ENCODE peak calls at places on chromosomes 3 and 15, in six cellular contexts. I is IMR-90, V is H1, D is mesendoderm, T is H9, R is neuronal stem cell. A is an unnamed sample.

GRCh38 chr15:78695849-78696248 is 54.8 kb upstream of the CHRNB4 start:
- DNase-seq in I (no peak), V (no peak), D (no peak), T (no peak), R (no peak), A (no peak)

GRCh38 chr3:2465842-2466241 is 367.2 kb downstream of the CNTN4 start:
- DNase-seq in I (no peak), V (no peak), D (no peak), T (no peak), R (no peak), A (no peak)

GRCh38 chr15:76179023-76179422 is 119.2 kb downstream of the TMEM266 start:
- DNase-seq in I (no peak), V (no peak), D (no peak), T (no peak), R (no peak), A (no peak)

GRCh38 chr3:156685752-156686151 is 11.4 kb downstream of the TIPARP start:
- DNase-seq in I (no peak), V (no peak), D (peak; percentile 21), T (no peak), R (no peak), A (peak; percentile 45)

GRCh38 chr3:171458056-171458856 is 1.9 kb downstream of the TNIK start:
- DNase-seq in I (no peak), V (no peak), D (peak; percentile 40), T (peak; percentile 53), R (peak; percentile 12), A (peak; percentile 29)

GRCh38 chr15:40256642-40257235 is 17.9 kb downstream of the PAK6 start:
- DNase-seq in I (peak; percentile 43), V (no peak), D (peak; percentile 66), T (no peak), R (no peak), A (peak; percentile 94)

GRCh38 chr15:69403611-69404010 is 10.5 kb upstream of the KIF23 start:
- DNase-seq in I (peak; percentile 94), V (no peak), D (no peak), T (no peak), R (no peak), A (peak; percentile 81)

GRCh38 chr3:129439381-129439816 is 349 bp downstream of the MBD4 start:
- DNase-seq in I (no peak), V (no peak), D (peak; percentile 42), T (no peak), R (no peak), A (peak; percentile 46)

GRCh38 chr3:45978348-45978747 is 17.3 kb downstream of the FYCO1 start:
- DNase-seq in I (no peak), V (no peak), D (no peak), T (no peak), R (no peak), A (no peak)

GRCh38 chr3:174276826-174277225 is 582.3 kb upstream of the NAALADL2 start:
- DNase-seq in I (no peak), V (no peak), D (no peak), T (no peak), R (no peak), A (no peak)

GRCh38 chr3:72245183-72245811 is 460.3 kb upstream of the PROK2 start:
- DNase-seq in I (no peak), V (no peak), D (no peak), T (no peak), R (no peak), A (no peak)

GRCh38 chr3:10365791-10366190 is 44.9 kb upstream of the SEC13 start:
- DNase-seq in I (peak; percentile 82), V (no peak), D (no peak), T (no peak), R (no peak), A (peak; percentile 62)

GRCh38 chr3:88369767-88370166 is 220.0 kb downstream of the C3orf38 start:
- DNase-seq in I (no peak), V (no peak), D (no peak), T (no peak), R (no peak), A (no peak)

GRCh38 chr3:37324752-37325407 is 150.5 kb upstream of the LRRFIP2 start:
- DNase-seq in I (peak; percentile 19), V (no peak), D (no peak), T (no peak), R (no peak), A (no peak)

GRCh38 chr15:40796041-40796440 is 10.8 kb upstream of the ZFYVE19 start:
- DNase-seq in I (no peak), V (no peak), D (no peak), T (no peak), R (no peak), A (no peak)

GRCh38 chr3:57141719-57142118 is 23.4 kb downstream of the IL17RD start:
- DNase-seq in I (no peak), V (no peak), D (peak; percentile 66), T (no peak), R (no peak), A (no peak)

GRCh38 chr3:121424549-121424948 is 121.2 kb downstream of the POLQ start:
- DNase-seq in I (no peak), V (no peak), D (no peak), T (no peak), R (no peak), A (no peak)

GRCh38 chr3:133532951-133533350 is 40.5 kb upstream of the CDV3 start:
- DNase-seq in I (peak; percentile 81), V (no peak), D (peak; percentile 28), T (no peak), R (no peak), A (peak; percentile 40)

GRCh38 chr15:25268166-25268565 is 170.7 kb downstream of the UBE3A start:
- DNase-seq in I (no peak), V (no peak), D (peak; percentile 46), T (no peak), R (no peak), A (no peak)

GRCh38 chr3:14235003-14235876 is 56.6 kb downstream of the LSM3 start:
- DNase-seq in I (no peak), V (no peak), D (peak; percentile 51), T (no peak), R (no peak), A (peak; percentile 38)

GRCh38 chr3:19432679-19433078 is 284.4 kb downstream of the KCNH8 start:
- DNase-seq in I (no peak), V (no peak), D (no peak), T (no peak), R (no peak), A (no peak)

GRCh38 chr3:156776871-156777270 is 49.3 kb upstream of the LEKR1 start:
- DNase-seq in I (no peak), V (no peak), D (no peak), T (no peak), R (no peak), A (no peak)

GRCh38 chr3:82130056-82130455 is 368.6 kb upstream of the GBE1 start:
- DNase-seq in I (no peak), V (no peak), D (peak; percentile 8), T (no peak), R (no peak), A (no peak)

DNA sequence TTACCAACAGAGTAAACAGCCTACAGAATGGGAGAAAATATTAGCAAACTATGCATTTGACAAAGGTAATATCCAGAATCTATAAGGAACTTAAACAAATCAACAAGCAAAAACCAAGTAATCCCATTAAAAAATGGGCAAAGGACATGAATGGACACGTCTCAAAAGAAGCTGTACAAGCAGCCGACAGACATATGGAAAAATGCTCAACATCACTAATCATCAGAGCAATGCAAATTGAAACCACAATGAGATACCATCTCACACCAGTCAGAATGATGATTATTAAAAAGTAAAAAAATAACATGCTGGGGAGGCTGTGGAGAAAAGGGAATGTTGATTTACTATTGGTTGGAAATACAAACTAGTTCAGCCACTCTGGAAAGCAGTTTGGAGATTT is 30.7 kb upstream of the PPM1L start:
- DNase-seq in I (no peak), V (no peak), D (no peak), T (no peak), R (no peak), A (no peak)
- H2BK15ac ChIP-seq in I (no peak overlapping the region), V (no peak overlapping the region), D (no peak overlapping the region), T (no peak overlapping the region), R (no peak overlapping the region), A (no peak overlapping the region)

DNA sequence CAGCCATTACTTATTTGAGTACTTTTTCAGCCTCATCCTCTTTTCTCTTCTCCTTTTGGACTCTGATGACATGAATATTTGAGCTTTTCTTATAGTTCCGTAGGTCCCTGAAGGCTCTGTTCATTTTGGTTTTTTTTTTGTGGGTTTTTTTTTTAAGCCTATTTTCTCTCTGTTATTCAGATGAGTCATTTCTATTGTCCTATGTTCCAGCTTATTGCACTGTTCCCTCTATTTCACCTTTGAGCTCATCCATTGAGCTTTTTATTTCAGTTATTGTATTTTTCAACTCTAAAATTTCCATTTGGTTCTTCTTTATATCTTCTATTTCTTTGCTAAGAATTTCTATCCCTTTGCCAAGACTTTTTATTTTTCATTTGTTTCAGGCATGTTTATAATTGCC is 7.2 kb upstream of the MGLL start:
- DNase-seq in I (no peak), V (no peak), D (no peak), T (no peak), R (no peak), A (no peak)
- H2BK15ac ChIP-seq in I (no peak overlapping the region), V (no peak overlapping the region), D (no peak overlapping the region), T (no peak overlapping the region), R (no peak overlapping the region), A (no peak overlapping the region)

DNA sequence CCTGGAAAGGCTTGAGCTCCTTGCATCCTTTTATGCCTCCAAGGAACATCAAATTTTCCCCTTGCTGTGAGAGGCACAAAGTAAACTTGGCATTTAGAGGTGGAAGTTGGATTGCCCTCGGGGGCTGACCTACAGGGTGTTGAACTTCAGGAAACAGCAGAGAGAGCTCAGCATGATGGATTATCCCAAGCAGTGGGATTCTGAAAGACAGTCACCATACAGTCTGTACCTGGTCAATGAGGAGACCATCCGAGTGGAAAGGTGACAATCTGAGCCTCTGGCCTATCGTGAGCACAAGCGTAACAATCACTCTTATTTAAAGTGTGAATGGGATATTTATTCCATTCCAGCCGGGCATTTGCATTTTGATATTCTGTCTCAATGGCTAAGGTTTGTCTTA is 105.6 kb upstream of the NECTIN3 start:
- DNase-seq in I (no peak), V (no peak), D (no peak), T (no peak), R (no peak), A (no peak)
- H2BK15ac ChIP-seq in I (no peak overlapping the region), V (no peak overlapping the region), D (no peak overlapping the region), T (no peak overlapping the region), R (no peak overlapping the region), A (no peak overlapping the region)

GRCh38 chr3:139318431-139318816 is 25.4 kb upstream of the MRPS22 start:
- DNase-seq in I (no peak), V (no peak), D (no peak), T (no peak), R (no peak), A (no peak)

GRCh38 chr3:139317215-139317614 is 26.6 kb upstream of the MRPS22 start:
- DNase-seq in I (no peak), V (no peak), D (no peak), T (no peak), R (no peak), A (no peak)

GRCh38 chr3:139317660-139318430 is 26.0 kb upstream of the MRPS22 start:
- DNase-seq in I (no peak), V (no peak), D (no peak), T (no peak), R (no peak), A (no peak)

GRCh38 chr3:139319428-139320402 is 24.1 kb upstream of the MRPS22 start:
- DNase-seq in I (no peak), V (peak; percentile 36), D (peak; percentile 77), T (peak; percentile 86), R (no peak), A (no peak)

DNA sequence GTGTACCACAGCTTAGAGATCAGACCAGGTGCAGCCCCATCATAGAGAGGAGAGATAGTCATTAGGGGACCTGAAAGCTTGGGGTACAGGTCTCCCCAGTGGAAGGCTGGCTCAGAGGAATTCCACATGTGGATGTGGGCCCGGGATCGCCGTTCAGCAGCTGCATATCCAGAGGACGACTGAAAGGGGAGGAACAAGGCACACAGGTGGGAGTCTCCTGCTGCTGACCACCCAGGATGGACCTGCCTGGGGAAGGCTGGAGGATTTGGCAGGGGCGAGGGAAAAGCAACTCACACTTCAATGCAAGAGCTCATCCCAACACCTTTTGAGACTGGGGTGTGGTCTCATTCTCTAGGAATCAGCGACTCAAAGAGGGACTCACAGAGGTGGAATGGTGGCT is 25.0 kb upstream of the MRPS22 start:
- DNase-seq in I (no peak), V (no peak), D (no peak), T (no peak), R (no peak), A (no peak)
- H2BK15ac ChIP-seq in I (no peak overlapping the region), V (no peak overlapping the region), D (no peak overlapping the region), T (no peak overlapping the region), R (no peak overlapping the region), A (no peak overlapping the region)

A was measured in mesenchymal stem cell.